ENCODE peak calls at places on chromosomes 6 and 20, in nine cellular contexts. One of them, this sample, is unnamed.
A peak's percentile ranks its signal among the peaks of the same experiment; 100 is the strongest.

GRCh38 chr6:75291331-75291730 is 6.7 kb upstream of the TMEM30A start:
- DNase-seq in mammary epithelial cell: no peak
- DNase-seq in NCI-H524 treated with DMSO at 0.1 percent for 48 hours: no peak
- DNase-seq in MG63: no peak
- DNase-seq in effector memory CD4-positive, alpha-beta T cell: no peak
- DNase-seq in stimulated activated CD8-positive, alpha-beta memory T cell treated with anti-CD3 and anti-CD28 coated beads, Interleukin-15, amount 100 ng/mL, for 4 hours: no peak
- DNase-seq in Kasumi-1: no peak
- DNase-seq in EL: no peak
- DNase-seq in Peyer's patch: no peak
- DNase-seq in this sample: no peak

GRCh38 chr6:116797585-116797984 is 31.3 kb downstream of the GPRC6A start:
- DNase-seq in mammary epithelial cell: no peak
- DNase-seq in NCI-H524 treated with DMSO at 0.1 percent for 48 hours: no peak
- DNase-seq in MG63: no peak
- DNase-seq in effector memory CD4-positive, alpha-beta T cell: no peak
- DNase-seq in stimulated activated CD8-positive, alpha-beta memory T cell treated with anti-CD3 and anti-CD28 coated beads, Interleukin-15, amount 100 ng/mL, for 4 hours: no peak
- DNase-seq in Kasumi-1: no peak
- DNase-seq in EL: no peak
- DNase-seq in Peyer's patch: no peak
- DNase-seq in this sample: no peak

GRCh38 chr6:53921639-53922038 is 126.8 kb downstream of the LRRC1 start:
- DNase-seq in mammary epithelial cell: no peak
- DNase-seq in NCI-H524 treated with DMSO at 0.1 percent for 48 hours: no peak
- DNase-seq in MG63: no peak
- DNase-seq in effector memory CD4-positive, alpha-beta T cell: no peak
- DNase-seq in stimulated activated CD8-positive, alpha-beta memory T cell treated with anti-CD3 and anti-CD28 coated beads, Interleukin-15, amount 100 ng/mL, for 4 hours: no peak
- DNase-seq in Kasumi-1: no peak
- DNase-seq in EL: no peak
- DNase-seq in Peyer's patch: no peak
- DNase-seq in this sample: no peak

GRCh38 chr6:133641111-133641510 is 247.8 kb upstream of the TCF21 start:
- DNase-seq in mammary epithelial cell: no peak
- DNase-seq in NCI-H524 treated with DMSO at 0.1 percent for 48 hours: no peak
- DNase-seq in MG63: no peak
- DNase-seq in effector memory CD4-positive, alpha-beta T cell: no peak
- DNase-seq in stimulated activated CD8-positive, alpha-beta memory T cell treated with anti-CD3 and anti-CD28 coated beads, Interleukin-15, amount 100 ng/mL, for 4 hours: no peak
- DNase-seq in Kasumi-1: no peak
- DNase-seq in EL: peak; percentile 54
- DNase-seq in Peyer's patch: no peak
- DNase-seq in this sample: no peak

GRCh38 chr20:22958390-22958789 is 76.7 kb upstream of the SSTR4 start:
- DNase-seq in mammary epithelial cell: no peak
- DNase-seq in NCI-H524 treated with DMSO at 0.1 percent for 48 hours: no peak
- DNase-seq in MG63: no peak
- DNase-seq in effector memory CD4-positive, alpha-beta T cell: no peak
- DNase-seq in stimulated activated CD8-positive, alpha-beta memory T cell treated with anti-CD3 and anti-CD28 coated beads, Interleukin-15, amount 100 ng/mL, for 4 hours: no peak
- DNase-seq in Kasumi-1: no peak
- DNase-seq in EL: no peak
- DNase-seq in Peyer's patch: no peak
- DNase-seq in this sample: no peak

GRCh38 chr6:46291880-46292279 is 121.1 kb upstream of the ENPP5 start:
- DNase-seq in mammary epithelial cell: no peak
- DNase-seq in NCI-H524 treated with DMSO at 0.1 percent for 48 hours: no peak
- DNase-seq in MG63: no peak
- DNase-seq in effector memory CD4-positive, alpha-beta T cell: no peak
- DNase-seq in stimulated activated CD8-positive, alpha-beta memory T cell treated with anti-CD3 and anti-CD28 coated beads, Interleukin-15, amount 100 ng/mL, for 4 hours: no peak
- DNase-seq in Kasumi-1: no peak
- DNase-seq in EL: no peak
- DNase-seq in Peyer's patch: no peak
- DNase-seq in this sample: no peak

GRCh38 chr6:104940881-104941693 is 15.8 kb upstream of the LIN28B start:
- DNase-seq in mammary epithelial cell: peak; percentile 7
- DNase-seq in NCI-H524 treated with DMSO at 0.1 percent for 48 hours: peak; percentile 48
- DNase-seq in MG63: peak; percentile 59
- DNase-seq in effector memory CD4-positive, alpha-beta T cell: no peak
- DNase-seq in stimulated activated CD8-positive, alpha-beta memory T cell treated with anti-CD3 and anti-CD28 coated beads, Interleukin-15, amount 100 ng/mL, for 4 hours: no peak
- DNase-seq in Kasumi-1: no peak
- DNase-seq in EL: peak; percentile 47
- DNase-seq in Peyer's patch: no peak
- DNase-seq in this sample: no peak

GRCh38 chr6:64280569-64280968 is 645.0 kb downstream of the PHF3 start:
- DNase-seq in mammary epithelial cell: no peak
- DNase-seq in NCI-H524 treated with DMSO at 0.1 percent for 48 hours: no peak
- DNase-seq in MG63: peak; percentile 8
- DNase-seq in effector memory CD4-positive, alpha-beta T cell: no peak
- DNase-seq in stimulated activated CD8-positive, alpha-beta memory T cell treated with anti-CD3 and anti-CD28 coated beads, Interleukin-15, amount 100 ng/mL, for 4 hours: no peak
- DNase-seq in Kasumi-1: peak; percentile 47
- DNase-seq in EL: no peak
- DNase-seq in Peyer's patch: peak; percentile 63
- DNase-seq in this sample: no peak

GRCh38 chr6:147301070-147301469 is 96.9 kb downstream of the STXBP5 start:
- DNase-seq in mammary epithelial cell: no peak
- DNase-seq in NCI-H524 treated with DMSO at 0.1 percent for 48 hours: no peak
- DNase-seq in MG63: no peak
- DNase-seq in effector memory CD4-positive, alpha-beta T cell: no peak
- DNase-seq in stimulated activated CD8-positive, alpha-beta memory T cell treated with anti-CD3 and anti-CD28 coated beads, Interleukin-15, amount 100 ng/mL, for 4 hours: no peak
- DNase-seq in Kasumi-1: no peak
- DNase-seq in EL: no peak
- DNase-seq in Peyer's patch: no peak
- DNase-seq in this sample: no peak

GRCh38 chr6:8739454-8739853 is 304.1 kb upstream of the SLC35B3 start:
- DNase-seq in mammary epithelial cell: no peak
- DNase-seq in NCI-H524 treated with DMSO at 0.1 percent for 48 hours: no peak
- DNase-seq in MG63: no peak
- DNase-seq in effector memory CD4-positive, alpha-beta T cell: no peak
- DNase-seq in stimulated activated CD8-positive, alpha-beta memory T cell treated with anti-CD3 and anti-CD28 coated beads, Interleukin-15, amount 100 ng/mL, for 4 hours: no peak
- DNase-seq in Kasumi-1: no peak
- DNase-seq in EL: no peak
- DNase-seq in Peyer's patch: no peak
- DNase-seq in this sample: no peak

GRCh38 chr20:21149344-21149743 is 23.5 kb downstream of the KIZ start:
- DNase-seq in mammary epithelial cell: no peak
- DNase-seq in NCI-H524 treated with DMSO at 0.1 percent for 48 hours: no peak
- DNase-seq in MG63: no peak
- DNase-seq in effector memory CD4-positive, alpha-beta T cell: no peak
- DNase-seq in stimulated activated CD8-positive, alpha-beta memory T cell treated with anti-CD3 and anti-CD28 coated beads, Interleukin-15, amount 100 ng/mL, for 4 hours: no peak
- DNase-seq in Kasumi-1: no peak
- DNase-seq in EL: no peak
- DNase-seq in Peyer's patch: no peak
- DNase-seq in this sample: no peak

GRCh38 chr6:25971187-25971811 is 8.7 kb downstream of the TRIM38 start:
- DNase-seq in mammary epithelial cell: peak; percentile 80
- DNase-seq in NCI-H524 treated with DMSO at 0.1 percent for 48 hours: no peak
- DNase-seq in MG63: peak; percentile 61
- DNase-seq in effector memory CD4-positive, alpha-beta T cell: no peak
- DNase-seq in stimulated activated CD8-positive, alpha-beta memory T cell treated with anti-CD3 and anti-CD28 coated beads, Interleukin-15, amount 100 ng/mL, for 4 hours: no peak
- DNase-seq in Kasumi-1: peak; percentile 38
- DNase-seq in EL: peak; percentile 95
- DNase-seq in Peyer's patch: no peak
- DNase-seq in this sample: no peak